ENCODE peak calls at places on chromosomes 13 and 19, in five cellular contexts. One of them, this sample, is unnamed.

GRCh38 chr19:52941941-52942370 is 18.7 kb upstream of the ZNF888 start:
- DNase-seq in endothelial cell: no peak
- DNase-seq in AG09309: no peak
- DNase-seq in ovary: peak; percentile 67
- DNase-seq in breast epithelium: no peak
- DNase-seq in this sample: no peak

GRCh38 chr13:73722120-73722519 is 412.1 kb downstream of the KLF12 start:
- DNase-seq in AG09309: peak; percentile 21
- DNase-seq in endothelial cell: no peak
- DNase-seq in ovary: no peak
- DNase-seq in breast epithelium: no peak
- DNase-seq in this sample: no peak

GRCh38 chr19:8610041-8610927 is at the start of gene ADAMTS10:
- DNase-seq in ovary: peak; percentile 77
- DNase-seq in AG09309: no peak
- DNase-seq in breast epithelium: no peak
- DNase-seq in endothelial cell: peak; percentile 50
- DNase-seq in this sample: no peak

GRCh38 chr13:63972328-63972727 is 2556.7 kb upstream of the PCDH20 start:
- DNase-seq in breast epithelium: no peak
- DNase-seq in ovary: no peak
- DNase-seq in AG09309: no peak
- DNase-seq in endothelial cell: no peak
- DNase-seq in this sample: no peak

GRCh38 chr13:98842074-98842473 is 89.6 kb upstream of the SLC15A1 start:
- DNase-seq in AG09309: no peak
- DNase-seq in ovary: no peak
- DNase-seq in endothelial cell: no peak
- DNase-seq in breast epithelium: no peak
- DNase-seq in this sample: no peak

GRCh38 chr13:62431852-62432251 is 1016.2 kb upstream of the PCDH20 start:
- DNase-seq in breast epithelium: no peak
- DNase-seq in AG09309: no peak
- DNase-seq in endothelial cell: no peak
- DNase-seq in ovary: no peak
- DNase-seq in this sample: no peak

GRCh38 chr19:58054792-58055482 is 4.1 kb upstream of the ZNF135 start:
- DNase-seq in ovary: peak; percentile 51
- DNase-seq in AG09309: no peak
- DNase-seq in breast epithelium: peak; percentile 36
- DNase-seq in endothelial cell: no peak
- DNase-seq in this sample: no peak

GRCh38 chr19:30896551-30896950 is 452.7 kb downstream of the TSHZ3 start:
- DNase-seq in breast epithelium: no peak
- DNase-seq in AG09309: no peak
- DNase-seq in ovary: no peak
- DNase-seq in endothelial cell: no peak
- DNase-seq in this sample: no peak

GRCh38 chr13:31043891-31044657 is 111.6 kb downstream of the TEX26 start:
- DNase-seq in breast epithelium: peak; percentile 79
- DNase-seq in AG09309: peak; percentile 37
- DNase-seq in endothelial cell: peak; percentile 81
- DNase-seq in ovary: peak; percentile 85
- DNase-seq in this sample: no peak

GRCh38 chr19:51810228-51810627 is 15.3 kb downstream of the FPR3 start:
- DNase-seq in endothelial cell: no peak
- DNase-seq in AG09309: no peak
- DNase-seq in breast epithelium: no peak
- DNase-seq in ovary: no peak
- DNase-seq in this sample: no peak

GRCh38 chr19:5864725-5865486 is 5.4 kb downstream of the FUT5 start:
- DNase-seq in ovary: no peak
- DNase-seq in AG09309: no peak
- DNase-seq in breast epithelium: no peak
- DNase-seq in endothelial cell: no peak
- DNase-seq in this sample: no peak

GRCh38 chr19:55321466-55321865 is 3.7 kb downstream of the TMEM150B start:
- DNase-seq in breast epithelium: no peak
- DNase-seq in ovary: no peak
- DNase-seq in endothelial cell: no peak
- DNase-seq in AG09309: no peak
- DNase-seq in this sample: no peak

GRCh38 chr19:51559240-51559639 is 11.8 kb upstream of the ZNF175 start:
- DNase-seq in endothelial cell: no peak
- DNase-seq in AG09309: no peak
- DNase-seq in breast epithelium: no peak
- DNase-seq in ovary: no peak
- DNase-seq in this sample: no peak

GRCh38 chr13:102881819-102882686 is 36.2 kb downstream of the ERCC5 start:
- DNase-seq in AG09309: no peak
- DNase-seq in endothelial cell: no peak
- DNase-seq in ovary: no peak
- DNase-seq in breast epithelium: peak; percentile 35
- DNase-seq in this sample: no peak

GRCh38 chr19:54245936-54246335 is 3.3 kb upstream of the LILRA6 start:
- DNase-seq in endothelial cell: no peak
- DNase-seq in breast epithelium: no peak
- DNase-seq in AG09309: no peak
- DNase-seq in ovary: no peak
- DNase-seq in this sample: no peak

GRCh38 chr13:48431987-48432615 is 19.2 kb upstream of the LPAR6 start:
- DNase-seq in breast epithelium: no peak
- DNase-seq in ovary: no peak
- DNase-seq in AG09309: no peak
- DNase-seq in endothelial cell: no peak
- DNase-seq in this sample: no peak

GRCh38 chr13:45295536-45295935 is 45.4 kb downstream of the TPT1 start:
- DNase-seq in endothelial cell: no peak
- DNase-seq in breast epithelium: no peak
- DNase-seq in ovary: no peak
- DNase-seq in AG09309: no peak
- DNase-seq in this sample: no peak

GRCh38 chr19:6362351-6362801 is 1.0 kb downstream of the CLPP start:
- DNase-seq in endothelial cell: no peak
- DNase-seq in ovary: no peak
- DNase-seq in breast epithelium: no peak
- DNase-seq in AG09309: no peak
- DNase-seq in this sample: no peak

GRCh38 chr19:17304386-17305047 is 1.2 kb upstream of the MRPL34 start:
- DNase-seq in breast epithelium: peak; percentile 61
- DNase-seq in ovary: no peak
- DNase-seq in AG09309: no peak
- DNase-seq in endothelial cell: no peak
- DNase-seq in this sample: no peak

GRCh38 chr13:39577833-39578232 is 25.2 kb downstream of the LHFPL6 start:
- DNase-seq in ovary: no peak
- DNase-seq in endothelial cell: no peak
- DNase-seq in AG09309: no peak
- DNase-seq in breast epithelium: no peak
- DNase-seq in this sample: no peak

GRCh38 chr19:49196527-49197240 is 39.1 kb downstream of the TRPM4 start:
- DNase-seq in ovary: peak; percentile 41
- DNase-seq in endothelial cell: no peak
- DNase-seq in breast epithelium: peak; percentile 48
- DNase-seq in AG09309: no peak
- DNase-seq in this sample: no peak

GRCh38 chr13:39035799-39036198 is 2.1 kb downstream of the PROSER1 start:
- DNase-seq in AG09309: no peak
- DNase-seq in breast epithelium: no peak
- DNase-seq in endothelial cell: no peak
- DNase-seq in ovary: no peak
- DNase-seq in this sample: no peak

GRCh38 chr19:3493651-3494050 is 6.8 kb downstream of the DOHH start:
- DNase-seq in ovary: no peak
- DNase-seq in breast epithelium: no peak
- DNase-seq in AG09309: no peak
- DNase-seq in endothelial cell: no peak
- DNase-seq in this sample: no peak

GRCh38 chr19:40689339-40690049 is 957 bp downstream of the NUMBL start:
- DNase-seq in ovary: peak; percentile 65
- DNase-seq in endothelial cell: no peak
- DNase-seq in breast epithelium: no peak
- DNase-seq in AG09309: no peak
- DNase-seq in this sample: no peak

GRCh38 chr13:34942732-34943674 is 933 bp downstream of the NBEA start:
- DNase-seq in AG09309: no peak
- DNase-seq in breast epithelium: no peak
- DNase-seq in ovary: peak; percentile 44
- DNase-seq in endothelial cell: peak; percentile 33
- DNase-seq in this sample: no peak

DNA sequence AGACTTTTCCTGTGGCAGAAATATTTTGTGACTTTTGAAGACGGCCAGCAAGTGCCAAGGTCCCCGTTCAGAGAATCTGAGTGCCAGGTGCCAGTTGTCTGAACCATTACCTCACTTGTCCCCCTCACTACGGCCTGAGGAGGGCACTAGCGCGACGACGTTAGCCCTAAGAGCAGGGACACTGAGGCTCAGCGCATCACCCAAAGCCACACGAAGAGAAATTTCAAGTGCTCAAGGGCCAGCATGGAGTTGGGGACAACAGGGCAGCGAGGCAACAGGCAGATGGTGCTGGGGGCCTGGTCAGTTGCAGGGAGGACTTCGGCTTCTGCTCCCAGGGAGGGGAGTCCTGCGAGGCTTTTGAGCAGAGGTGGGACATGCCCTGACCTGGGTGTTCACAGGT is 9.5 kb upstream of the TYK2 start:
- DNase-seq in breast epithelium: no peak
- DNase-seq in ovary: no peak
- DNase-seq in AG09309: no peak
- DNase-seq in endothelial cell: no peak
- DNase-seq in this sample: no peak
- TF ChIP-seq CTCF in breast epithelium: no peak
- TF ChIP-seq CTCF in ovary: no peak
- TF ChIP-seq CTCF in AG09309: peak; percentile 39
- TF ChIP-seq CTCF in endothelial cell: no peak
- TF ChIP-seq CTCF in this sample: no peak

GRCh38 chr19:35332817-35333216 is 3.8 kb downstream of the CD22 start:
- DNase-seq in endothelial cell: no peak
- DNase-seq in ovary: no peak
- DNase-seq in breast epithelium: no peak
- DNase-seq in AG09309: no peak
- DNase-seq in this sample: no peak
- TF ChIP-seq CTCF in endothelial cell: no peak
- TF ChIP-seq CTCF in ovary: no peak
- TF ChIP-seq CTCF in breast epithelium: no peak
- TF ChIP-seq CTCF in AG09309: no peak
- TF ChIP-seq CTCF in this sample: no peak

GRCh38 chr19:19032420-19033175 is 719 bp downstream of the SUGP2 start:
- DNase-seq in breast epithelium: peak; percentile 61
- DNase-seq in endothelial cell: peak; percentile 85
- DNase-seq in AG09309: peak; percentile 75
- DNase-seq in ovary: peak; percentile 50
- DNase-seq in this sample: peak; percentile 72

GRCh38 chr19:19034204-19034624 is 811 bp downstream of the ARMC6 start:
- DNase-seq in AG09309: no peak
- DNase-seq in endothelial cell: peak; percentile 43
- DNase-seq in ovary: no peak
- DNase-seq in breast epithelium: no peak
- DNase-seq in this sample: no peak

GRCh38 chr19:19028526-19028925 is 4.8 kb downstream of the SUGP2 start:
- DNase-seq in breast epithelium: no peak
- DNase-seq in endothelial cell: no peak
- DNase-seq in ovary: no peak
- DNase-seq in AG09309: no peak
- DNase-seq in this sample: no peak

GRCh38 chr19:19033176-19033425 is 216 bp downstream of the SUGP2 start:
- DNase-seq in breast epithelium: no peak
- DNase-seq in ovary: no peak
- DNase-seq in AG09309: no peak
- DNase-seq in endothelial cell: no peak
- DNase-seq in this sample: no peak

DNA sequence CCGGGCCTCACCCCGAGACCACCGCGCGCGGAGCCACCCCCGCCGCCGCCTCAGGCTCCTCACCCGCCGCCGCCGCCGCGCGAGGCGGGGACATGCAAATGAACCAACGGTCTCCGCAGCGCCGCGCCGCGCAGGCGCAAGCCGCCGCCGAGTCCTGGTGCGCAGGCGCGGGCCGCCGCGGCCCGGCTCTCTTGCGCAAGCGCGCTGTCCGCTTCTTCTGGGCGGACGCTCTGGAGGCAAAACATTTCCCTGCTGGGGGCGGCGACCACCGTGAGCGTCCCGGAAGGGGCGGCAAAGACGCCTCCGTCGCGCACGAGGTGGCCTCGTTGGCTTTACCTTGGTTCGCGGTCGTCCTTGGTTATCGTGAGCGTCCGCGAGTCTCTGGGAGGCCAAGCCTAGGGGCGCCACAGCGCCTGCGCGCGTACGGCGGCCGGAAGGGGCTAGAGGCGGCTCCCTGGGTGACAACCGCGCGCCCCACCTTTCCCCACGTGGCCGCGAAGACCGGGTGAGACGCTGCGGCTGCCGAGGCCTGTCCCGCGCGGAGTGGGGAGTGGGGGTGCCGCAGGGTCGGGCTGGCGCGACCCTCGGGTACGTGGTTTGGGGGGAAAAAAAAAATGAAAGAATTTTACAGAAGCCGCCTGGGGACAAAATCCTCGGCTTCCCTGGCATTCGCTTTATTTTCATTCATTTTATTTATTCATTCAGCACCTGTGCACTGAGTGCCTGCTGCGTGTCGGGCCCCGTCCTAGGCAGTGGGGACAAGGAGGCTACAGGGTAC is at the start of the genes ARMC6 and SUGP2:
- DNase-seq in AG09309: no peak
- DNase-seq in breast epithelium: peak; percentile 75
- DNase-seq in endothelial cell: peak; percentile 90
- DNase-seq in ovary: peak; percentile 93
- DNase-seq in this sample: peak; percentile 9
- TF ChIP-seq CTCF in AG09309: no peak
- TF ChIP-seq CTCF in breast epithelium: peak; percentile 45
- TF ChIP-seq CTCF in endothelial cell: no peak
- TF ChIP-seq CTCF in ovary: peak; percentile 28
- TF ChIP-seq CTCF in this sample: no peak

GRCh38 chr13:19818223-19818842 is 35.6 kb upstream of the PSPC1 start:
- DNase-seq in endothelial cell: peak; percentile 89
- DNase-seq in ovary: peak; percentile 41
- DNase-seq in AG09309: no peak
- DNase-seq in breast epithelium: no peak
- DNase-seq in this sample: no peak
- TF ChIP-seq CTCF in endothelial cell: peak; percentile 80
- TF ChIP-seq CTCF in ovary: no peak
- TF ChIP-seq CTCF in AG09309: peak; percentile 48
- TF ChIP-seq CTCF in breast epithelium: no peak
- TF ChIP-seq CTCF in this sample: peak; percentile 51

This sample was measured in AG04449.